ENCODE peak calls at places on chromosomes 11 and 22, in nine cellular contexts. C is GM23248, K is frontal cortex, N is lower lobe of right lung, M is fibroblast of lung, T is GM06990, J is smooth muscle cell of the brain vasculature, F is right atrium auricular region, S is lung. W is an unnamed sample.

GRCh38 chr11:32297629-32298028 is 137.7 kb downstream of the WT1 start:
- DNase-seq in C (peak), K (peak), N (no peak), M (peak), T (no peak), J (no peak), F (no peak), S (no peak), W (no peak)

GRCh38 chr11:100726709-100727108 is 39.6 kb downstream of the ARHGAP42 start:
- DNase-seq in C (no peak), K (no peak), N (no peak), M (no peak), T (no peak), J (no peak), F (no peak), S (no peak), W (no peak)

GRCh38 chr11:27204527-27204926 is 158.5 kb downstream of the CCDC34 start:
- DNase-seq in C (peak), K (no peak), N (no peak), M (peak), T (no peak), J (no peak), F (no peak), S (no peak), W (no peak)

GRCh38 chr11:68855205-68855978 is 13.7 kb upstream of the CPT1A start:
- DNase-seq in C (peak), K (peak), N (peak), M (peak), T (peak), J (no peak), F (no peak), S (no peak), W (no peak)

GRCh38 chr11:35912883-35913614 is 30.8 kb upstream of the LDLRAD3 start:
- DNase-seq in C (no peak), K (no peak), N (no peak), M (no peak), T (peak), J (no peak), F (no peak), S (no peak), W (no peak)

GRCh38 chr11:61969391-61969758 is 1.9 kb upstream of the FTH1 start:
- DNase-seq in C (no peak), K (no peak), N (no peak), M (no peak), T (no peak), J (no peak), F (no peak), S (no peak), W (no peak)

GRCh38 chr22:46178755-46179505 is 28.6 kb downstream of the PPARA start:
- DNase-seq in C (peak), K (no peak), N (no peak), M (no peak), T (no peak), J (no peak), F (no peak), S (no peak), W (no peak)

GRCh38 chr11:75408852-75409219 is 9.5 kb downstream of the RPS3 start:
- DNase-seq in C (no peak), K (no peak), N (no peak), M (no peak), T (no peak), J (no peak), F (no peak), S (no peak), W (no peak)

GRCh38 chr11:8258289-8258688 is 5.4 kb downstream of the LMO1 start:
- DNase-seq in C (peak), K (no peak), N (peak), M (peak), T (no peak), J (no peak), F (no peak), S (no peak), W (no peak)

GRCh38 chr11:57515332-57516060 is at the start of gene SLC43A1:
- DNase-seq in C (peak), K (peak), N (peak), M (peak), T (peak), J (no peak), F (peak), S (peak), W (no peak)

GRCh38 chr11:95586155-95586554 is 203.4 kb downstream of the FAM76B start:
- DNase-seq in C (no peak), K (no peak), N (no peak), M (no peak), T (no peak), J (no peak), F (no peak), S (no peak), W (no peak)

GRCh38 chr11:64787526-64788320 is 9.4 kb upstream of the SF1 start:
- DNase-seq in C (peak), K (peak), N (peak), M (peak), T (no peak), J (no peak), F (peak), S (peak), W (peak)

GRCh38 chr11:112769170-112769569 is 192.1 kb upstream of the NCAM1 start:
- DNase-seq in C (no peak), K (no peak), N (no peak), M (no peak), T (no peak), J (no peak), F (no peak), S (no peak), W (no peak)

GRCh38 chr11:15893080-15893492 is 463.3 kb downstream of the SOX6 start:
- DNase-seq in C (no peak), K (no peak), N (no peak), M (peak), T (no peak), J (no peak), F (no peak), S (no peak), W (no peak)

GRCh38 chr11:126311464-126312291 is 7.8 kb downstream of the DCPS start:
- DNase-seq in C (no peak), K (no peak), N (no peak), M (no peak), T (peak), J (no peak), F (no peak), S (no peak), W (no peak)

GRCh38 chr11:44759743-44760476 is 33.1 kb downstream of the TSPAN18 start:
- DNase-seq in C (no peak), K (no peak), N (no peak), M (no peak), T (no peak), J (no peak), F (peak), S (no peak), W (no peak)

GRCh38 chr22:38305481-38306448 is 11.5 kb downstream of the CSNK1E start:
- DNase-seq in C (peak), K (no peak), N (no peak), M (peak), T (peak), J (no peak), F (no peak), S (no peak), W (no peak)